ENCODE peak calls at places on chromosome 21, in five cellular contexts. K is activated T-helper 1 cell treated with anti-CD3 and anti-CD28 coated beads, Interleukin-12 subunit alpha, Interleukin-12 subunit beta, Interleukin-2, Interleukin-4 antibody, amounts not matched to agents 30 ng/mL and 10 ng/mL and 1 ng/mL, durations not matched to agents 14 hours and 24 hours and 36 hours; R is stimulated activated naive CD8-positive, alpha-beta T cell treated with anti-CD3 and anti-CD28 coated beads, Interleukin-15, amount 100 ng/mL, for 72 hours; S is HepG2; T is myocyte. W is an unnamed sample.

GRCh38 chr21:21165063-21165645 is 166.9 kb downstream of the NCAM2 start:
- DNase-seq in K (no peak), R (no peak), S (no peak), T (peak), W (no peak)

GRCh38 chr21:42212261-42212660 is 6.7 kb upstream of the ABCG1 start:
- DNase-seq in K (no peak), R (no peak), S (no peak), T (no peak), W (no peak)

GRCh38 chr21:16792155-16792554 is 720.7 kb upstream of the CXADR start:
- DNase-seq in K (no peak), R (no peak), S (no peak), T (no peak), W (no peak)

GRCh38 chr21:44778983-44779382 is 22.6 kb downstream of the UBE2G2 start:
- DNase-seq in K (no peak), R (no peak), S (no peak), T (no peak), W (no peak)

GRCh38 chr21:21111309-21111920 is 113.2 kb downstream of the NCAM2 start:
- DNase-seq in K (no peak), R (no peak), S (no peak), T (no peak), W (no peak)

GRCh38 chr21:33732038-33732437 is 89.7 kb downstream of the ITSN1 start:
- DNase-seq in K (no peak), R (no peak), S (no peak), T (no peak), W (no peak)

GRCh38 chr21:29939859-29940245 is at the start of gene GRIK1:
- DNase-seq in K (no peak), R (no peak), S (no peak), T (no peak), W (no peak)

GRCh38 chr21:43274946-43275310 is 106.1 kb downstream of the CRYAA start:
- DNase-seq in K (no peak), R (no peak), S (no peak), T (no peak), W (no peak)

W was measured in DMS 273 treated with DMSO at 0.1 percent for 48 hours.